ENCODE peak calls at places on chromosome 18, in ten cellular contexts. W is prostate gland; K is endodermal cell; N is lower leg skin; C is GM23338; G is astrocyte of the spinal cord; H is CD8-positive, alpha-beta T cell; O is fibroblast of the aortic adventitia; F is right atrium auricular region; U is A549. P is an unnamed sample.

GRCh38 chr18:58848685-58849084 is 16.0 kb upstream of the ZNF532 start:
- DNase-seq in W (no peak), K (peak; percentile 76), N (no peak), C (peak; percentile 68), G (no peak), H (no peak), O (peak; percentile 53), F (no peak), U (peak; percentile 23), P (no peak)

GRCh38 chr18:72672364-72673151 is 128.4 kb upstream of the CBLN2 start:
- DNase-seq in W (no peak), K (no peak), N (no peak), C (peak; percentile 79), G (peak; percentile 52), H (no peak), O (peak; percentile 13), F (no peak), U (peak; percentile 36), P (peak; percentile 8)

GRCh38 chr18:10123006-10123950 is 209.5 kb downstream of the VAPA start:
- DNase-seq in W (no peak), K (no peak), N (no peak), C (no peak), G (no peak), H (no peak), O (no peak), F (no peak), U (no peak), P (no peak)

GRCh38 chr18:47985837-47986236 is 55.4 kb upstream of the SMAD2 start:
- DNase-seq in W (no peak), K (no peak), N (no peak), C (no peak), G (no peak), H (no peak), O (no peak), F (no peak), U (no peak), P (no peak)

GRCh38 chr18:47118986-47119385 is 31.3 kb downstream of the HDHD2 start:
- DNase-seq in W (no peak), K (no peak), N (no peak), C (no peak), G (peak; percentile 17), H (no peak), O (peak; percentile 47), F (no peak), U (no peak), P (peak; percentile 45)

GRCh38 chr18:57819671-57820460 is 16.8 kb upstream of the ATP8B1 start:
- DNase-seq in W (peak; percentile 49), K (peak; percentile 50), N (no peak), C (peak; percentile 16), G (peak; percentile 90), H (no peak), O (peak; percentile 87), F (peak; percentile 81), U (peak; percentile 68), P (no peak)

GRCh38 chr18:74353169-74353775 is 37.6 kb downstream of the C18orf63 start:
- DNase-seq in W (peak; percentile 60), K (peak; percentile 86), N (peak; percentile 52), C (peak; percentile 74), G (peak; percentile 66), H (peak; percentile 65), O (peak; percentile 87), F (peak; percentile 75), U (peak; percentile 61), P (peak; percentile 50)

GRCh38 chr18:48402953-48403352 is 6.2 kb downstream of the ZBTB7C start:
- DNase-seq in W (no peak), K (no peak), N (no peak), C (no peak), G (peak; percentile 32), H (no peak), O (peak; percentile 11), F (no peak), U (no peak), P (no peak)

GRCh38 chr18:76962851-76963250 is 140.5 kb downstream of the ZNF236 start:
- DNase-seq in W (no peak), K (no peak), N (no peak), C (no peak), G (no peak), H (no peak), O (no peak), F (no peak), U (no peak), P (no peak)

GRCh38 chr18:76959605-76960004 is 137.2 kb downstream of the ZNF236 start:
- DNase-seq in W (no peak), K (no peak), N (no peak), C (no peak), G (no peak), H (no peak), O (no peak), F (no peak), U (no peak), P (no peak)

GRCh38 chr18:76957384-76958355 is 135.3 kb downstream of the ZNF236 start:
- DNase-seq in W (no peak), K (no peak), N (no peak), C (no peak), G (no peak), H (no peak), O (peak; percentile 60), F (no peak), U (no peak), P (no peak)

GRCh38 chr18:76958692-76959341 is 136.5 kb downstream of the ZNF236 start:
- DNase-seq in W (no peak), K (no peak), N (no peak), C (no peak), G (no peak), H (no peak), O (peak; percentile 5), F (no peak), U (no peak), P (no peak)

GRCh38 chr18:76960528-76961035 is 138.2 kb downstream of the ZNF236 start:
- DNase-seq in W (no peak), K (no peak), N (no peak), C (no peak), G (no peak), H (no peak), O (no peak), F (no peak), U (no peak), P (no peak)
- TF ChIP-seq CTCF in W (no peak), K (no peak), N (no peak), C (peak; percentile 38), G (no peak), H (no peak), O (no peak), F (no peak), U (no peak), P (no peak)

GRCh38 chr18:76991021-76991688 is 141.4 kb downstream of the MBP start:
- DNase-seq in W (no peak), K (peak; percentile 41), N (no peak), C (no peak), G (no peak), H (no peak), O (no peak), F (no peak), U (no peak), P (no peak)

GRCh38 chr18:76993573-76993972 is 139.0 kb downstream of the MBP start:
- DNase-seq in W (no peak), K (peak; percentile 27), N (no peak), C (no peak), G (no peak), H (no peak), O (no peak), F (no peak), U (no peak), P (no peak)

GRCh38 chr18:76994086-76994654 is 138.4 kb downstream of the MBP start:
- DNase-seq in W (no peak), K (no peak), N (no peak), C (no peak), G (no peak), H (no peak), O (no peak), F (no peak), U (no peak), P (no peak)

GRCh38 chr18:76993085-76993382 is 139.5 kb downstream of the MBP start:
- DNase-seq in W (no peak), K (no peak), N (no peak), C (no peak), G (no peak), H (no peak), O (no peak), F (no peak), U (no peak), P (no peak)

DNA sequence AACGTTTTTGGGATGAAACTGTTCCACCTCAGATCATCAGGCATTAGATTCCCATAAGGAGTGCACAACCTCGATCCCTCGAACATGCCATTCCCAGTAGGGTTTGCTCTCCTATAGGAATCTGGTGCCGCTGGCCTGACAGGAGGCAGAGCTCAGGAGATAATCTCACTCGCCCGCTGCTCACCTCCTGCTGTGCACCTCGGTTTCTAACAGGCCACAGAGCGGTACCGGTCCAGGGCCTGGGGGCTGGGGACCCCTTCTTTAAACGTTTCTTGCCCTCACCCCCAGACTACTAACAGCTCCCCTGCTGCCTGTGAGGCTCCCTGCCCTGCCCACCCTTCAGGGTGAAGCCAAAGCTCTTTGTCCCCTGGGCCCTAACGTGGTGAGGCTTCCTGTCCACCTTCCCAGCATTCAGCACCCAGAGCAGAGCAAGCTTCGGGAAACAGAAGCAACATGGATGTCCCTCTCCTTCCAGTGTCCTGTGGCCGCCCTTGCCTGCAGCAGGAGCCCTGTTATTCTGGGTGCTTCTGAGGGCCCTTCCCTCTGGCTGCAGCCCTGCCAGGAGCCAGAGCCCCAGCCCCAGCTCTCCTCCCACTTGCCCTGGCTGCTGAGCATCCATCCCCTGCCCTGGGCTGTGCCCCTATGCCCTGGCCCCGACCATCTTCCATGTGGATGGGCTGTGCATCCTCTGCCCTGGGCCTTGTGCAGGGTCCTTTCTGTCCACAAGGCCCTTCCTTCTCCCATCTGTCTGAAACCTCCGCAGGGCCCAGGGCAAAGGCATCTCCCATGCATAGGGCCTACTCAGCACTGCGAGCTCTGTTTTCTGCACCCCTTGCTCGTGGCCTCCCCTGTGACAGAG is 140.1 kb downstream of the MBP start:
- DNase-seq in W (no peak), K (peak; percentile 58), N (no peak), C (no peak), G (no peak), H (no peak), O (no peak), F (no peak), U (no peak), P (no peak)
- H3K4me3 ChIP-seq in W (no peak overlapping the region), K (no peak overlapping the region), N (no peak overlapping the region), C (no peak overlapping the region), G (no peak overlapping the region), H (no peak overlapping the region), O (no peak overlapping the region), F (no peak overlapping the region), U (no peak overlapping the region), P (no peak overlapping the region)

DNA sequence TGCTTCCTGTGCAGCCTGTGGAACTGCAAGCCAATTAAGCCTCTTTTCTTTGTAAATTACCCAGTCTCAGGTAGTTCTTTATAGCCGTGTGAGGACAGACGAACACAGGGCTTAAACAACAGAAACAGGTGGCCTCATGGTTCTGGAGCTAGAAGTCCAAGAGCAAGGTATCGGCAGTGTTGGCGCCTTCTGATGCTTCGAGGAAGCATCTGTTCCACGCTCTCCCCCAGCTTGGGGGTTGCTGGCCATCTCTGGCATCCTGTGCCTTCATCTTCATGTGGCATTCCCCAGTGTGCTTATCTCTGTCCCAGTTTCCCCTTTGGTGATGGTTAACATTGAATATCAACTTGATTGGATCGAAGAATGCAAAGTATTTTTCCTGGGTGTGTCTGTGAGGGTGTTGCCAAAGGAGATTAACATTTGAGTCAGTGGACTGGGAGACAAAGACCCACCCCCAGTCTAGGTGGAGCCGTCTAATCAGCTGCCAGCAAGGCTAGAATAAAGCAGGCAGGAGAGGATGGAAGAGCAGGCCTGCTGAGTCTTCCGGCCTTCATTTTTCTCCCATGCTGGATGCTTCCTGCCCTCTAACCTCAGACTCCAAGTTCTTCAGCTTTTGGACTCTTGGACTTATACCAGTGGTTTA is 287.6 kb downstream of the PHLPP1 start:
- DNase-seq in W (no peak), K (no peak), N (no peak), C (no peak), G (no peak), H (no peak), O (peak; percentile 24), F (no peak), U (no peak), P (no peak)
- TF ChIP-seq CTCF in W (no peak), K (no peak), N (no peak), C (no peak), G (no peak), H (no peak), O (no peak), F (no peak), U (no peak), P (no peak)

GRCh38 chr18:77191241-77191751 is 58.4 kb upstream of the GALR1 start:
- DNase-seq in W (no peak), K (no peak), N (no peak), C (no peak), G (peak; percentile 52), H (no peak), O (peak; percentile 72), F (no peak), U (no peak), P (no peak)

GRCh38 chr18:77199707-77200106 is 49.9 kb upstream of the GALR1 start:
- DNase-seq in W (no peak), K (no peak), N (no peak), C (no peak), G (no peak), H (no peak), O (peak; percentile 16), F (no peak), U (no peak), P (no peak)

GRCh38 chr18:77201508-77201907 is 48.1 kb upstream of the GALR1 start:
- DNase-seq in W (no peak), K (no peak), N (no peak), C (no peak), G (no peak), H (no peak), O (no peak), F (no peak), U (no peak), P (no peak)

GRCh38 chr18:77198663-77199062 is 51.0 kb upstream of the GALR1 start:
- DNase-seq in W (no peak), K (no peak), N (no peak), C (no peak), G (no peak), H (no peak), O (no peak), F (no peak), U (no peak), P (no peak)

DNA sequence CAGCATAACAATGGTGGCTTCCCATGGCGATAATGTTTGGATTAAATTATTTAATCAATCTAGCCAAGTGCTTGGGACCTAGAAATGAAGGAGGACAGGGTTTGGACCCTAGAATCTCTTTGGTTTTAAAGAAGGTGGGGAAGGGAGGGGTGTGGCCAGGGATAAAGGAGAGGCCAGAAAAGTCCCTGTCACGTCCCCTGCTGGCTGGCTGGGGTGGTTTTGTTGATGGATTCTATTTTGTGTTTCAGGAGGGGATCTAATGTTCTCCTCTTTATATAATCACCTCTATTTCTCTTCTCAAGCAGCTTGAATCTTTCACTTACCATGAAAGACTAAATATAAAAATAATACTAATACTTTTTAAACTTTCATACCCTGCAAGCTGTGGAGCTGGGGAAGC is 52.6 kb upstream of the GALR1 start:
- DNase-seq in W (no peak), K (peak; percentile 69), N (no peak), C (peak; percentile 67), G (no peak), H (no peak), O (no peak), F (no peak), U (no peak), P (no peak)
- H3K4me3 ChIP-seq in W (no peak overlapping the region), K (no peak overlapping the region), N (no peak overlapping the region), C (no peak overlapping the region), G (no peak overlapping the region), H (no peak overlapping the region), O (no peak overlapping the region), F (no peak overlapping the region), U (no peak overlapping the region), P (no peak overlapping the region)